ENCODE peak calls at places on chromosome 7, in four cellular contexts. One of them, this sample, is unnamed.

GRCh38 chr7:68770649-68771048 is 827.6 kb upstream of the AUTS2 start:
- DNase-seq in mesendoderm: no peak
- DNase-seq in hepatocyte: peak
- DNase-seq in A549: peak
- DNase-seq in this sample: no peak

GRCh38 chr7:90459888-90460287 is 9.6 kb upstream of the PTTG1IP2 start:
- DNase-seq in mesendoderm: peak
- DNase-seq in hepatocyte: no peak
- DNase-seq in A549: peak
- DNase-seq in this sample: no peak

GRCh38 chr7:44377681-44378421 is 52.5 kb upstream of the CAMK2B start:
- DNase-seq in mesendoderm: no peak
- DNase-seq in hepatocyte: no peak
- DNase-seq in A549: no peak
- DNase-seq in this sample: peak

GRCh38 chr7:4080013-4080412 is 602.1 kb upstream of the FOXK1 start:
- DNase-seq in mesendoderm: no peak
- DNase-seq in hepatocyte: no peak
- DNase-seq in A549: no peak
- DNase-seq in this sample: no peak

GRCh38 chr7:111954474-111955311 is 251.5 kb downstream of the DOCK4 start:
- DNase-seq in mesendoderm: peak
- DNase-seq in hepatocyte: no peak
- DNase-seq in A549: no peak
- DNase-seq in this sample: no peak

GRCh38 chr7:2148814-2149213 is 83.9 kb downstream of the MAD1L1 start:
- DNase-seq in mesendoderm: no peak
- DNase-seq in hepatocyte: no peak
- DNase-seq in A549: no peak
- DNase-seq in this sample: no peak

GRCh38 chr7:75715864-75716263 is 22.9 kb downstream of the HIP1 start:
- DNase-seq in mesendoderm: no peak
- DNase-seq in hepatocyte: no peak
- DNase-seq in A549: no peak
- DNase-seq in this sample: no peak

GRCh38 chr7:136807598-136807997 is 60.9 kb upstream of the CHRM2 start:
- DNase-seq in mesendoderm: peak
- DNase-seq in hepatocyte: no peak
- DNase-seq in A549: no peak
- DNase-seq in this sample: no peak

GRCh38 chr7:129853661-129854268 is 99.0 kb downstream of the UBE2H start:
- DNase-seq in mesendoderm: no peak
- DNase-seq in hepatocyte: no peak
- DNase-seq in A549: no peak
- DNase-seq in this sample: peak

GRCh38 chr7:129376076-129376777 is 58.0 kb upstream of the STRIP2 start:
- DNase-seq in mesendoderm: peak
- DNase-seq in hepatocyte: peak
- DNase-seq in A549: peak
- DNase-seq in this sample: peak

GRCh38 chr7:45919947-45920542 is 1.0 kb downstream of the IGFBP3 start:
- DNase-seq in mesendoderm: no peak
- DNase-seq in hepatocyte: no peak
- DNase-seq in A549: no peak
- DNase-seq in this sample: no peak

GRCh38 chr7:683526-684205 is 42.8 kb upstream of the DNAAF5 start:
- DNase-seq in mesendoderm: no peak
- DNase-seq in hepatocyte: peak
- DNase-seq in A549: no peak
- DNase-seq in this sample: no peak

GRCh38 chr7:50679218-50680007 is 103.3 kb downstream of the GRB10 start:
- DNase-seq in mesendoderm: peak
- DNase-seq in hepatocyte: peak
- DNase-seq in A549: peak
- DNase-seq in this sample: peak

GRCh38 chr7:95905165-95905564 is 132.8 kb downstream of the DYNC1I1 start:
- DNase-seq in mesendoderm: peak
- DNase-seq in hepatocyte: peak
- DNase-seq in A549: no peak
- DNase-seq in this sample: peak

GRCh38 chr7:91351374-91351773 is 87.1 kb downstream of the FZD1 start:
- DNase-seq in mesendoderm: no peak
- DNase-seq in hepatocyte: no peak
- DNase-seq in A549: no peak
- DNase-seq in this sample: peak

GRCh38 chr7:45223078-45223477 is 65.5 kb downstream of the RAMP3 start:
- DNase-seq in mesendoderm: no peak
- DNase-seq in hepatocyte: no peak
- DNase-seq in A549: no peak
- DNase-seq in this sample: no peak

GRCh38 chr7:96521068-96521629 is 188.5 kb downstream of the SEM1 start:
- DNase-seq in mesendoderm: no peak
- DNase-seq in hepatocyte: no peak
- DNase-seq in A549: no peak
- DNase-seq in this sample: no peak

GRCh38 chr7:108196004-108196403 is 65.8 kb upstream of the LAMB4 start:
- DNase-seq in mesendoderm: no peak
- DNase-seq in hepatocyte: no peak
- DNase-seq in A549: no peak
- DNase-seq in this sample: peak

GRCh38 chr7:69277361-69277760 is 320.9 kb upstream of the AUTS2 start:
- DNase-seq in mesendoderm: no peak
- DNase-seq in hepatocyte: peak
- DNase-seq in A549: no peak
- DNase-seq in this sample: no peak

GRCh38 chr7:136183981-136184380 is 206.8 kb upstream of the MTPN start:
- DNase-seq in mesendoderm: peak
- DNase-seq in hepatocyte: peak
- DNase-seq in A549: no peak
- DNase-seq in this sample: no peak

GRCh38 chr7:157272351-157273207 is 64.2 kb upstream of the DNAJB6 start:
- DNase-seq in mesendoderm: no peak
- DNase-seq in hepatocyte: no peak
- DNase-seq in A549: no peak
- DNase-seq in this sample: no peak

GRCh38 chr7:140213684-140214074 is 36.9 kb upstream of the KDM7A start:
- DNase-seq in mesendoderm: no peak
- DNase-seq in hepatocyte: no peak
- DNase-seq in A549: no peak
- DNase-seq in this sample: no peak

GRCh38 chr7:140211698-140212097 is 34.9 kb upstream of the KDM7A start:
- DNase-seq in mesendoderm: no peak
- DNase-seq in hepatocyte: no peak
- DNase-seq in A549: no peak
- DNase-seq in this sample: no peak

GRCh38 chr7:140214075-140214684 is 37.4 kb upstream of the KDM7A start:
- DNase-seq in mesendoderm: no peak
- DNase-seq in hepatocyte: no peak
- DNase-seq in A549: no peak
- DNase-seq in this sample: peak

GRCh38 chr7:140209866-140210609 is 33.3 kb upstream of the KDM7A start:
- DNase-seq in mesendoderm: no peak
- DNase-seq in hepatocyte: no peak
- DNase-seq in A549: no peak
- DNase-seq in this sample: no peak

GRCh38 chr7:140212100-140212881 is 35.5 kb upstream of the KDM7A start:
- DNase-seq in mesendoderm: no peak
- DNase-seq in hepatocyte: no peak
- DNase-seq in A549: no peak
- DNase-seq in this sample: peak
- H3K4me2 ChIP-seq in mesendoderm: no peak
- H3K4me2 ChIP-seq in hepatocyte: no peak
- H3K4me2 ChIP-seq in A549: no peak
- H3K4me2 ChIP-seq in this sample: no peak

DNA sequence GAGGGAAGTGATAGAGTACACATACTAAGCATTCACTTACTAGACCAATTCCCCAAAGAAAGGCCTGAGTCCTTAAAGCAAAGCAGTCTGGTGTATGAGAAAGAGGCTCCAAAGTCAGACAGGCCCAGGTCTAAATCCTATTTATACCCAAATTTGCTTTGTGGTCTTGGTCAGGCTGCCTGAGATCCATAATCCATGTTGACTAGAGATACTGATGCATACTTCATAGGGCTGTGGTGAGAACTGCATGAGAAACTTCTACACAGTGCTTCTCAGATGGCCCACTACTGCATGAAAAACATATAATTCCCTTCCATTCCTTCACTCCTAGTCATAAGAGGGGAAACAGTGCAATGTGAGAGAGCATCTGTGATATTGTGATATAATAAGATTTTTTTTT is 81.6 kb upstream of the SP4 start:
- DNase-seq in mesendoderm: no peak
- DNase-seq in hepatocyte: no peak
- DNase-seq in A549: no peak
- DNase-seq in this sample: no peak
- H3K27ac ChIP-seq in mesendoderm: no peak
- H3K27ac ChIP-seq in hepatocyte: no peak
- H3K27ac ChIP-seq in A549: no peak
- H3K27ac ChIP-seq in this sample: no peak

DNA sequence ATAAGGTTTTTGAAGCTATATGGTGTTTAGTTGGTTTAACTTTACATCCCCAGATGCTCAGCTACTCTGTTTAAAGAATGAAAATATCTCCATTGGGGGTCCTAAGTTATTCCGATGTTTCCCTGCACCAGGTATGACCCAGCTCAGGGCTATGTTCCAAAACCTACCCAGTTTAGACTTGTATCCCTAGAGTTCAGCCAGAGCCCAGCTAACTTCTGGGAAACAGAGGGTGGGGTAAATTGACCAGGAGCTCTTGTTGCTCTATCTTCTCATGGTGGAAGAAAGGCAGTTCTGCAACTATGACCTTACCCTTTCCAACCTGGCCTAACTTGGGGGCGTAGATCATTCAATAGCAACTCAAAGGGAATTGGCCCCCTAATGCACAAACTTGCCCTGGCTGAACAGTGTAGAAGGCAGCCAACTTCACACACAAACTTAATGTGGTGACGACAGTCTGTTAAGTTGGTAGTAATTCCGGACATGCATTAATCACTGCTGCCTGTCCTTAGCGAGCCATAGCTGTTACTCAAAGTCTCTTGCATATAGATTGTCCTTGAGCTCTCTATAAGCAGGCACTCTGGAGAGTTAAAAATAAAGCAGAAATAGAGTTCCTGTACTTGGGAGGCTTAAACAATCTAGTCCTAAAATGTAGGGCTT is 5.4 kb upstream of the ZNRF2 start:
- DNase-seq in mesendoderm: no peak
- DNase-seq in hepatocyte: no peak
- DNase-seq in A549: no peak
- DNase-seq in this sample: no peak
- H3K4me3 ChIP-seq in mesendoderm: no peak
- H3K4me3 ChIP-seq in hepatocyte: no peak
- H3K4me3 ChIP-seq in A549: no peak
- H3K4me3 ChIP-seq in this sample: no peak

GRCh38 chr7:26868841-26869505 is 4.6 kb upstream of the SKAP2 start:
- DNase-seq in mesendoderm: no peak
- DNase-seq in hepatocyte: no peak
- DNase-seq in A549: no peak
- DNase-seq in this sample: peak
- H3K4me2 ChIP-seq in mesendoderm: no peak
- H3K4me2 ChIP-seq in hepatocyte: no peak
- H3K4me2 ChIP-seq in A549: peak
- H3K4me2 ChIP-seq in this sample: peak

DNA sequence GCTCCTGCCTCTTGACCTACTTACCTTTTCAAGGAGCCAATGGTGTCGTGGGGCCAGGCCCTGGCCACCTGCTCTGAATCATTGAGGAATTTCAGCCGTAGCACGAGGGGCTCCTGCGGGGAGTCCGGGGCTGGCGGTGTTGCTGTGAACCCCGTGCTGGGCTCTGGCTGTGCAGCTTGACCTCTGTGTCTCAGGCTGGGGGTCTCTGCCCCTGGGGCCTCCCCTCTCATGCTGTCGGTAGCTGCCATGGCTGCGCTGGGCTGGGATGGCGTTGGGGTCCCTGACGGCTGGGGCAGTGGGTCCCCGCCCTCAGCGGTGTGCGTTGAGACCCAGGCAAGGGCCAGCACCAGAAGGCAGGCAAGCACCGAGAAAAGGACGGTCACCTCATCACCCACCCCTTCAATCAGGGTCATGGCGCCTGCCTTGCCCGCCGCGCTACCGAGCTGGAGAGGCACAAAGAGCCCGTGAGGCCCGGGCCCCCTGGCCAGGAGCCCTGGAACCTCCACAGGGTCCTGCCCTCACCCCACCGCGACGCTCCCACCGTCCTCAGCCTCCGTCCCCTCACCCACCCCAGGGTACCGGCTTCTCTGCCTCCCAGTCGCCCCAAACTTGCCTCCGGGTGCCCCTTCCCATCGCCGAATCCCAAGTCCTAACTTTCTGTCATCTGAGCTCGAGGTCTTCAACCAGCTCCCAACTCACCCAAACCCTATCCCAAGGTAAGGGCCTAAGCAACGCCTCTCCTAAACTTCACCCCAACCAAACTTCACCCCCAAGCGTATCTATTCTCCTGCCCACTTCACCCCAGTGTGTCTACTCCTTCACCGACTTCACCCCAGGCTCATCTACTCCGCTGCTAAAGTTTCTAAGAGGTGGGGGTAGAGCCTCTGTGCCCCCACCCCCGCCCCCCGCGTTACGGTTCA is 882 bp downstream of the TMUB1 start:
- DNase-seq in mesendoderm: no peak
- DNase-seq in hepatocyte: no peak
- DNase-seq in A549: no peak
- DNase-seq in this sample: peak
- H3K27ac ChIP-seq in mesendoderm: no peak
- H3K27ac ChIP-seq in hepatocyte: peak
- H3K27ac ChIP-seq in A549: peak
- H3K27ac ChIP-seq in this sample: no peak